ENCODE peak calls at places on chromosomes 13 and 19, in ten cellular contexts. One of them, this sample, is unnamed.

GRCh38 chr19:1811472-1811894 is 593 bp downstream of the ATP8B3 start:
- DNase-seq in HTR-8/SVneo: peak
- DNase-seq in T-helper 1 cell: no peak
- DNase-seq in ACHN: peak
- DNase-seq in HFFc6: peak
- DNase-seq in naive thymus-derived CD4-positive, alpha-beta T cell: no peak
- DNase-seq in C1 segment of cervical spinal cord: no peak
- DNase-seq in A549: peak
- DNase-seq in AG10803: peak
- DNase-seq in ELF-1: no peak
- DNase-seq in this sample: peak

GRCh38 chr19:39365531-39365930 is 23.3 kb downstream of the SAMD4B start:
- DNase-seq in T-helper 1 cell: no peak
- DNase-seq in AG10803: no peak
- DNase-seq in C1 segment of cervical spinal cord: no peak
- DNase-seq in HFFc6: no peak
- DNase-seq in A549: no peak
- DNase-seq in naive thymus-derived CD4-positive, alpha-beta T cell: no peak
- DNase-seq in ELF-1: no peak
- DNase-seq in HTR-8/SVneo: no peak
- DNase-seq in ACHN: no peak
- DNase-seq in this sample: no peak

GRCh38 chr13:31896427-31896826 is 135.1 kb upstream of the FRY start:
- DNase-seq in ACHN: no peak
- DNase-seq in HTR-8/SVneo: no peak
- DNase-seq in HFFc6: peak
- DNase-seq in T-helper 1 cell: no peak
- DNase-seq in A549: no peak
- DNase-seq in ELF-1: peak
- DNase-seq in AG10803: peak
- DNase-seq in naive thymus-derived CD4-positive, alpha-beta T cell: no peak
- DNase-seq in C1 segment of cervical spinal cord: no peak
- DNase-seq in this sample: peak

GRCh38 chr19:33214621-33215020 is 11.0 kb downstream of the SLC7A10 start:
- DNase-seq in T-helper 1 cell: no peak
- DNase-seq in A549: peak
- DNase-seq in C1 segment of cervical spinal cord: no peak
- DNase-seq in ELF-1: peak
- DNase-seq in HTR-8/SVneo: peak
- DNase-seq in ACHN: peak
- DNase-seq in AG10803: peak
- DNase-seq in naive thymus-derived CD4-positive, alpha-beta T cell: no peak
- DNase-seq in HFFc6: peak
- DNase-seq in this sample: no peak

GRCh38 chr13:74438911-74439310 is 304.7 kb upstream of the KLF12 start:
- DNase-seq in naive thymus-derived CD4-positive, alpha-beta T cell: no peak
- DNase-seq in ACHN: no peak
- DNase-seq in T-helper 1 cell: no peak
- DNase-seq in ELF-1: no peak
- DNase-seq in HFFc6: no peak
- DNase-seq in HTR-8/SVneo: no peak
- DNase-seq in A549: no peak
- DNase-seq in C1 segment of cervical spinal cord: no peak
- DNase-seq in AG10803: peak
- DNase-seq in this sample: no peak

GRCh38 chr13:37443538-37443937 is 155.0 kb downstream of the POSTN start:
- DNase-seq in naive thymus-derived CD4-positive, alpha-beta T cell: no peak
- DNase-seq in C1 segment of cervical spinal cord: no peak
- DNase-seq in A549: no peak
- DNase-seq in ELF-1: no peak
- DNase-seq in AG10803: peak
- DNase-seq in HFFc6: peak
- DNase-seq in HTR-8/SVneo: no peak
- DNase-seq in ACHN: no peak
- DNase-seq in T-helper 1 cell: no peak
- DNase-seq in this sample: peak

GRCh38 chr13:31764556-31764955 is 25.2 kb downstream of the RXFP2 start:
- DNase-seq in C1 segment of cervical spinal cord: no peak
- DNase-seq in ACHN: no peak
- DNase-seq in HTR-8/SVneo: no peak
- DNase-seq in T-helper 1 cell: no peak
- DNase-seq in HFFc6: no peak
- DNase-seq in A549: no peak
- DNase-seq in naive thymus-derived CD4-positive, alpha-beta T cell: no peak
- DNase-seq in AG10803: peak
- DNase-seq in ELF-1: no peak
- DNase-seq in this sample: no peak

GRCh38 chr19:46718157-46718933 is 1.4 kb upstream of the PRKD2 start:
- DNase-seq in C1 segment of cervical spinal cord: no peak
- DNase-seq in HTR-8/SVneo: no peak
- DNase-seq in AG10803: no peak
- DNase-seq in A549: peak
- DNase-seq in HFFc6: no peak
- DNase-seq in ACHN: no peak
- DNase-seq in T-helper 1 cell: peak
- DNase-seq in ELF-1: no peak
- DNase-seq in naive thymus-derived CD4-positive, alpha-beta T cell: peak
- DNase-seq in this sample: peak

GRCh38 chr19:48513289-48514122 is 1.9 kb upstream of the LMTK3 start:
- DNase-seq in T-helper 1 cell: no peak
- DNase-seq in HTR-8/SVneo: peak
- DNase-seq in naive thymus-derived CD4-positive, alpha-beta T cell: peak
- DNase-seq in A549: peak
- DNase-seq in C1 segment of cervical spinal cord: peak
- DNase-seq in ELF-1: peak
- DNase-seq in HFFc6: peak
- DNase-seq in AG10803: peak
- DNase-seq in ACHN: peak
- DNase-seq in this sample: peak

GRCh38 chr13:31945202-31945978 is 86.2 kb upstream of the FRY start:
- DNase-seq in naive thymus-derived CD4-positive, alpha-beta T cell: no peak
- DNase-seq in T-helper 1 cell: no peak
- DNase-seq in HTR-8/SVneo: peak
- DNase-seq in HFFc6: peak
- DNase-seq in C1 segment of cervical spinal cord: no peak
- DNase-seq in ACHN: peak
- DNase-seq in ELF-1: peak
- DNase-seq in AG10803: peak
- DNase-seq in A549: no peak
- DNase-seq in this sample: peak

GRCh38 chr19:38433268-38433733 is at the start of gene RYR1:
- DNase-seq in T-helper 1 cell: no peak
- DNase-seq in HTR-8/SVneo: peak
- DNase-seq in naive thymus-derived CD4-positive, alpha-beta T cell: no peak
- DNase-seq in AG10803: no peak
- DNase-seq in C1 segment of cervical spinal cord: no peak
- DNase-seq in A549: peak
- DNase-seq in ACHN: peak
- DNase-seq in HFFc6: no peak
- DNase-seq in ELF-1: peak
- DNase-seq in this sample: peak

GRCh38 chr13:67119481-67119883 is 110.7 kb downstream of the PCDH9 start:
- DNase-seq in ACHN: peak
- DNase-seq in HFFc6: peak
- DNase-seq in T-helper 1 cell: no peak
- DNase-seq in ELF-1: no peak
- DNase-seq in HTR-8/SVneo: peak
- DNase-seq in naive thymus-derived CD4-positive, alpha-beta T cell: no peak
- DNase-seq in AG10803: peak
- DNase-seq in C1 segment of cervical spinal cord: no peak
- DNase-seq in A549: peak
- DNase-seq in this sample: peak

GRCh38 chr19:55598034-55598433 is 1.3 kb downstream of the FIZ1 start:
- DNase-seq in HTR-8/SVneo: no peak
- DNase-seq in ELF-1: peak
- DNase-seq in ACHN: no peak
- DNase-seq in HFFc6: no peak
- DNase-seq in A549: no peak
- DNase-seq in T-helper 1 cell: no peak
- DNase-seq in C1 segment of cervical spinal cord: no peak
- DNase-seq in AG10803: no peak
- DNase-seq in naive thymus-derived CD4-positive, alpha-beta T cell: no peak
- DNase-seq in this sample: no peak

GRCh38 chr13:44040070-44040753 is 160.5 kb downstream of the LACC1 start:
- DNase-seq in naive thymus-derived CD4-positive, alpha-beta T cell: no peak
- DNase-seq in ACHN: no peak
- DNase-seq in AG10803: no peak
- DNase-seq in HTR-8/SVneo: no peak
- DNase-seq in C1 segment of cervical spinal cord: no peak
- DNase-seq in T-helper 1 cell: no peak
- DNase-seq in HFFc6: no peak
- DNase-seq in ELF-1: no peak
- DNase-seq in A549: no peak
- DNase-seq in this sample: no peak

GRCh38 chr19:10929402-10929794 is 787 bp downstream of the TIMM29 start:
- DNase-seq in AG10803: no peak
- DNase-seq in T-helper 1 cell: no peak
- DNase-seq in ACHN: no peak
- DNase-seq in naive thymus-derived CD4-positive, alpha-beta T cell: no peak
- DNase-seq in HTR-8/SVneo: no peak
- DNase-seq in HFFc6: no peak
- DNase-seq in C1 segment of cervical spinal cord: no peak
- DNase-seq in ELF-1: no peak
- DNase-seq in A549: no peak
- DNase-seq in this sample: no peak

GRCh38 chr13:112825071-112825470 is 135.2 kb downstream of the ATP11A start:
- DNase-seq in AG10803: no peak
- DNase-seq in ELF-1: no peak
- DNase-seq in ACHN: no peak
- DNase-seq in HFFc6: no peak
- DNase-seq in A549: no peak
- DNase-seq in HTR-8/SVneo: no peak
- DNase-seq in naive thymus-derived CD4-positive, alpha-beta T cell: no peak
- DNase-seq in C1 segment of cervical spinal cord: no peak
- DNase-seq in T-helper 1 cell: no peak
- DNase-seq in this sample: no peak

GRCh38 chr19:5020368-5020767 is 51.5 kb downstream of the KDM4B start:
- DNase-seq in HTR-8/SVneo: no peak
- DNase-seq in C1 segment of cervical spinal cord: no peak
- DNase-seq in HFFc6: no peak
- DNase-seq in ACHN: no peak
- DNase-seq in AG10803: no peak
- DNase-seq in naive thymus-derived CD4-positive, alpha-beta T cell: no peak
- DNase-seq in ELF-1: no peak
- DNase-seq in A549: no peak
- DNase-seq in T-helper 1 cell: no peak
- DNase-seq in this sample: no peak

GRCh38 chr19:4229179-4229931 is at the start of gene EBI3:
- DNase-seq in naive thymus-derived CD4-positive, alpha-beta T cell: no peak
- DNase-seq in AG10803: no peak
- DNase-seq in ACHN: peak
- DNase-seq in A549: no peak
- DNase-seq in C1 segment of cervical spinal cord: no peak
- DNase-seq in ELF-1: peak
- DNase-seq in T-helper 1 cell: no peak
- DNase-seq in HTR-8/SVneo: peak
- DNase-seq in HFFc6: no peak
- DNase-seq in this sample: peak

GRCh38 chr19:3544742-3545668 is 6.0 kb downstream of the TEKTIP1 start:
- DNase-seq in naive thymus-derived CD4-positive, alpha-beta T cell: peak
- DNase-seq in A549: peak
- DNase-seq in HTR-8/SVneo: peak
- DNase-seq in ELF-1: peak
- DNase-seq in HFFc6: peak
- DNase-seq in ACHN: peak
- DNase-seq in C1 segment of cervical spinal cord: peak
- DNase-seq in AG10803: peak
- DNase-seq in T-helper 1 cell: peak
- DNase-seq in this sample: peak

GRCh38 chr19:49150106-49150943 is 4.9 kb downstream of the HRC start:
- DNase-seq in naive thymus-derived CD4-positive, alpha-beta T cell: no peak
- DNase-seq in C1 segment of cervical spinal cord: peak
- DNase-seq in ELF-1: peak
- DNase-seq in HTR-8/SVneo: peak
- DNase-seq in HFFc6: peak
- DNase-seq in AG10803: peak
- DNase-seq in A549: peak
- DNase-seq in ACHN: peak
- DNase-seq in T-helper 1 cell: peak
- DNase-seq in this sample: peak

GRCh38 chr13:111436446-111436845 is 116.0 kb downstream of the TEX29 start:
- DNase-seq in AG10803: no peak
- DNase-seq in T-helper 1 cell: no peak
- DNase-seq in C1 segment of cervical spinal cord: no peak
- DNase-seq in A549: no peak
- DNase-seq in ELF-1: no peak
- DNase-seq in HTR-8/SVneo: no peak
- DNase-seq in ACHN: no peak
- DNase-seq in naive thymus-derived CD4-positive, alpha-beta T cell: no peak
- DNase-seq in HFFc6: no peak
- DNase-seq in this sample: no peak

GRCh38 chr19:18433039-18433691 is 4.8 kb downstream of the ISYNA1 start:
- DNase-seq in naive thymus-derived CD4-positive, alpha-beta T cell: peak
- DNase-seq in T-helper 1 cell: no peak
- DNase-seq in ACHN: no peak
- DNase-seq in HFFc6: no peak
- DNase-seq in ELF-1: no peak
- DNase-seq in C1 segment of cervical spinal cord: no peak
- DNase-seq in A549: no peak
- DNase-seq in HTR-8/SVneo: no peak
- DNase-seq in AG10803: no peak
- DNase-seq in this sample: no peak

GRCh38 chr13:79749985-79750551 is 269.1 kb downstream of the NDFIP2 start:
- DNase-seq in ELF-1: peak
- DNase-seq in AG10803: peak
- DNase-seq in HFFc6: peak
- DNase-seq in A549: no peak
- DNase-seq in ACHN: peak
- DNase-seq in T-helper 1 cell: no peak
- DNase-seq in HTR-8/SVneo: peak
- DNase-seq in naive thymus-derived CD4-positive, alpha-beta T cell: no peak
- DNase-seq in C1 segment of cervical spinal cord: no peak
- DNase-seq in this sample: peak

GRCh38 chr19:35038623-35039512 is 2.7 kb upstream of the HPN start:
- DNase-seq in ACHN: no peak
- DNase-seq in AG10803: peak
- DNase-seq in C1 segment of cervical spinal cord: no peak
- DNase-seq in ELF-1: no peak
- DNase-seq in naive thymus-derived CD4-positive, alpha-beta T cell: no peak
- DNase-seq in HTR-8/SVneo: no peak
- DNase-seq in A549: no peak
- DNase-seq in T-helper 1 cell: no peak
- DNase-seq in HFFc6: no peak
- DNase-seq in this sample: no peak

GRCh38 chr13:43307921-43308433 is 284.6 kb downstream of the DNAJC15 start:
- DNase-seq in HTR-8/SVneo: peak
- DNase-seq in C1 segment of cervical spinal cord: no peak
- DNase-seq in naive thymus-derived CD4-positive, alpha-beta T cell: no peak
- DNase-seq in AG10803: peak
- DNase-seq in ELF-1: no peak
- DNase-seq in A549: no peak
- DNase-seq in T-helper 1 cell: no peak
- DNase-seq in HFFc6: peak
- DNase-seq in ACHN: no peak
- DNase-seq in this sample: peak

GRCh38 chr13:104810242-104810641 is 1725.2 kb downstream of the EFNB2 start:
- DNase-seq in ELF-1: no peak
- DNase-seq in HTR-8/SVneo: no peak
- DNase-seq in HFFc6: no peak
- DNase-seq in T-helper 1 cell: no peak
- DNase-seq in naive thymus-derived CD4-positive, alpha-beta T cell: no peak
- DNase-seq in C1 segment of cervical spinal cord: no peak
- DNase-seq in AG10803: no peak
- DNase-seq in A549: no peak
- DNase-seq in ACHN: no peak
- DNase-seq in this sample: no peak

GRCh38 chr19:39132344-39132969 is 6.9 kb downstream of the PAK4 start:
- DNase-seq in HTR-8/SVneo: no peak
- DNase-seq in AG10803: no peak
- DNase-seq in C1 segment of cervical spinal cord: no peak
- DNase-seq in ACHN: no peak
- DNase-seq in naive thymus-derived CD4-positive, alpha-beta T cell: no peak
- DNase-seq in A549: no peak
- DNase-seq in HFFc6: no peak
- DNase-seq in T-helper 1 cell: no peak
- DNase-seq in ELF-1: no peak
- DNase-seq in this sample: no peak